ENCODE peak calls at places on chromosomes 3 and 15, in seven cellular contexts. One of them, this sample, is unnamed.

GRCh38 chr15:50148362-50148963 is 29.4 kb upstream of the ATP8B4 start:
- DNase-seq in thoracic aorta: no peak
- DNase-seq in HT-29: peak; percentile 87
- DNase-seq in cardiac muscle cell: peak; percentile 87
- DNase-seq in fibroblast of lung: peak; percentile 73
- DNase-seq in T-helper 1 cell: no peak
- DNase-seq in CD8-positive, alpha-beta memory T cell: no peak
- DNase-seq in this sample: no peak

GRCh38 chr3:8964436-8965370 is 1.4 kb upstream of the RAD18 start:
- DNase-seq in T-helper 1 cell: no peak
- DNase-seq in CD8-positive, alpha-beta memory T cell: no peak
- DNase-seq in HT-29: peak; percentile 81
- DNase-seq in thoracic aorta: no peak
- DNase-seq in cardiac muscle cell: peak; percentile 56
- DNase-seq in fibroblast of lung: peak; percentile 53
- DNase-seq in this sample: no peak

GRCh38 chr15:75356539-75356938 is 9.7 kb downstream of the NEIL1 start:
- DNase-seq in cardiac muscle cell: no peak
- DNase-seq in CD8-positive, alpha-beta memory T cell: no peak
- DNase-seq in HT-29: no peak
- DNase-seq in T-helper 1 cell: no peak
- DNase-seq in fibroblast of lung: no peak
- DNase-seq in thoracic aorta: no peak
- DNase-seq in this sample: no peak

GRCh38 chr3:53513556-53514190 is 19.3 kb downstream of the CACNA1D start:
- DNase-seq in cardiac muscle cell: no peak
- DNase-seq in CD8-positive, alpha-beta memory T cell: no peak
- DNase-seq in T-helper 1 cell: peak; percentile 33
- DNase-seq in thoracic aorta: no peak
- DNase-seq in fibroblast of lung: no peak
- DNase-seq in HT-29: peak; percentile 39
- DNase-seq in this sample: no peak

GRCh38 chr3:43091481-43091880 is 14.4 kb downstream of the POMGNT2 start:
- DNase-seq in fibroblast of lung: no peak
- DNase-seq in thoracic aorta: no peak
- DNase-seq in CD8-positive, alpha-beta memory T cell: no peak
- DNase-seq in HT-29: no peak
- DNase-seq in T-helper 1 cell: no peak
- DNase-seq in cardiac muscle cell: no peak
- DNase-seq in this sample: no peak

GRCh38 chr3:13544293-13544831 is 4.6 kb upstream of the FBLN2 start:
- DNase-seq in cardiac muscle cell: peak; percentile 83
- DNase-seq in HT-29: no peak
- DNase-seq in CD8-positive, alpha-beta memory T cell: no peak
- DNase-seq in T-helper 1 cell: peak; percentile 57
- DNase-seq in thoracic aorta: no peak
- DNase-seq in fibroblast of lung: peak; percentile 69
- DNase-seq in this sample: no peak

GRCh38 chr3:123416173-123416572 is 32.7 kb downstream of the ADCY5 start:
- DNase-seq in cardiac muscle cell: no peak
- DNase-seq in HT-29: no peak
- DNase-seq in CD8-positive, alpha-beta memory T cell: no peak
- DNase-seq in thoracic aorta: no peak
- DNase-seq in fibroblast of lung: no peak
- DNase-seq in T-helper 1 cell: no peak
- DNase-seq in this sample: no peak

GRCh38 chr3:129829640-129830039 is 63.9 kb downstream of the TMCC1 start:
- DNase-seq in fibroblast of lung: peak; percentile 93
- DNase-seq in HT-29: peak; percentile 84
- DNase-seq in T-helper 1 cell: peak; percentile 33
- DNase-seq in CD8-positive, alpha-beta memory T cell: peak; percentile 52
- DNase-seq in thoracic aorta: no peak
- DNase-seq in cardiac muscle cell: peak; percentile 90
- DNase-seq in this sample: peak; percentile 31

GRCh38 chr3:173825731-173826130 is 428.2 kb downstream of the NLGN1 start:
- DNase-seq in thoracic aorta: no peak
- DNase-seq in HT-29: no peak
- DNase-seq in T-helper 1 cell: no peak
- DNase-seq in cardiac muscle cell: no peak
- DNase-seq in CD8-positive, alpha-beta memory T cell: no peak
- DNase-seq in fibroblast of lung: no peak
- DNase-seq in this sample: no peak

GRCh38 chr15:68032672-68033071 is 21.4 kb upstream of the PIAS1 start:
- DNase-seq in T-helper 1 cell: no peak
- DNase-seq in cardiac muscle cell: no peak
- DNase-seq in CD8-positive, alpha-beta memory T cell: no peak
- DNase-seq in thoracic aorta: no peak
- DNase-seq in fibroblast of lung: no peak
- DNase-seq in HT-29: no peak
- DNase-seq in this sample: no peak

GRCh38 chr3:125381314-125381713 is 6.2 kb upstream of the ZNF148 start:
- DNase-seq in fibroblast of lung: no peak
- DNase-seq in T-helper 1 cell: no peak
- DNase-seq in CD8-positive, alpha-beta memory T cell: no peak
- DNase-seq in thoracic aorta: no peak
- DNase-seq in HT-29: no peak
- DNase-seq in cardiac muscle cell: no peak
- DNase-seq in this sample: no peak